ENCODE peak calls at places on chromosomes 4 and X, in six cellular contexts. R is NCI-H748 treated with DMSO at 0.1 percent for 48 hours; S is mesothelial cell of epicardium; F is neuronal stem cell; X is stimulated activated CD4-positive, alpha-beta T cell treated with anti-CD3 and anti-CD28 coated beads, Interleukin-2, amount 100 ng/mL, for 48 hours; O is MG63. J is an unnamed sample.

GRCh38 chrX:34629572-34629971 is 27.5 kb downstream of the TMEM47 start:
- DNase-seq in R (no peak), S (no peak), F (no peak), X (no peak), O (no peak), J (no peak)

GRCh38 chrX:119753639-119754257 is 4.6 kb upstream of the SOWAHD start:
- DNase-seq in R (peak; percentile 74), S (no peak), F (no peak), X (peak; percentile 38), O (no peak), J (no peak)

GRCh38 chrX:667360-667759 is 36.8 kb downstream of the SHOX start:
- DNase-seq in R (no peak), S (no peak), F (no peak), X (no peak), O (no peak), J (no peak)

GRCh38 chr4:2042947-2043395 is 16.2 kb upstream of the NAT8L start:
- DNase-seq in R (no peak), S (no peak), F (no peak), X (no peak), O (no peak), J (no peak)

GRCh38 chr4:40212674-40213504 is 16.1 kb downstream of the RHOH start:
- DNase-seq in R (no peak), S (no peak), F (no peak), X (no peak), O (no peak), J (no peak)

GRCh38 chr4:107734120-107734519 is 14.1 kb upstream of the PAPSS1 start:
- DNase-seq in R (peak; percentile 15), S (no peak), F (no peak), X (no peak), O (no peak), J (no peak)

GRCh38 chr4:176066757-176067156 is 1.1 kb downstream of the WDR17 start:
- DNase-seq in R (no peak), S (no peak), F (no peak), X (no peak), O (no peak), J (no peak)

GRCh38 chr4:42906906-42907774 is 14.6 kb downstream of the GRXCR1 start:
- DNase-seq in R (no peak), S (no peak), F (no peak), X (no peak), O (peak; percentile 57), J (no peak)

GRCh38 chrX:149511081-149511480 is 6.0 kb upstream of the IDS start:
- DNase-seq in R (no peak), S (no peak), F (no peak), X (no peak), O (no peak), J (no peak)

GRCh38 chr4:94642561-94642866 is 115.2 kb upstream of the BMPR1B start:
- DNase-seq in R (no peak), S (no peak), F (no peak), X (no peak), O (no peak), J (no peak)

J was measured in left ventricle myocardium superior.